ENCODE peak calls at places on chromosomes 3 and 15, in five cellular contexts. T is A549, K is neural progenitor cell, Z is IMR-90, U is PC-3. B is an unnamed sample.

GRCh38 chr3:188446014-188446413 is 292.1 kb downstream of the LPP start:
- DNase-seq in U (no peak), K (no peak), T (no peak), Z (no peak), B (no peak)

GRCh38 chr3:79598594-79598993 is 169.2 kb downstream of the ROBO1 start:
- DNase-seq in K (peak), T (peak), Z (no peak), U (no peak), B (peak)

GRCh38 chr15:78621810-78622402 is 1.1 kb upstream of the CHRNA3 start:
- DNase-seq in T (no peak), Z (no peak), K (no peak), U (no peak), B (no peak)

GRCh38 chr15:82114660-82115059 is 68.8 kb upstream of the MEX3B start:
- DNase-seq in U (no peak), Z (no peak), K (no peak), T (no peak), B (no peak)

GRCh38 chr3:123559040-123559861 is 25.6 kb downstream of the HACD2 start:
- DNase-seq in K (peak), U (peak), T (peak), Z (peak), B (peak)

GRCh38 chr3:151107701-151108100 is 22.2 kb downstream of the MED12L start:
- DNase-seq in Z (no peak), K (peak), U (no peak), T (no peak), B (peak)

GRCh38 chr3:182728248-182728647 is 65.1 kb upstream of the ATP11B start:
- DNase-seq in Z (no peak), U (no peak), T (no peak), K (no peak), B (no peak)

GRCh38 chr3:72892081-72892763 is 4.4 kb downstream of the GXYLT2 start:
- DNase-seq in Z (peak), U (peak), K (no peak), T (no peak), B (peak)

GRCh38 chr3:167450195-167450594 is 23.6 kb downstream of the SERPINI2 start:
- DNase-seq in Z (no peak), T (no peak), K (no peak), U (no peak), B (no peak)

GRCh38 chr3:141303481-141304223 is 64.7 kb upstream of the ZBTB38 start:
- DNase-seq in K (peak), Z (peak), T (peak), U (peak), B (peak)

GRCh38 chr15:88835646-88836045 is 32.4 kb downstream of the ACAN start:
- DNase-seq in T (no peak), Z (peak), K (no peak), U (peak), B (peak)

GRCh38 chr3:155080692-155081091 is 573 bp downstream of the MME start:
- DNase-seq in T (no peak), K (no peak), U (no peak), Z (no peak), B (no peak)

GRCh38 chr15:67148196-67148701 is 82.8 kb downstream of the SMAD3 start:
- DNase-seq in T (peak), K (no peak), U (peak), Z (peak), B (peak)

GRCh38 chr3:15861163-15861562 is 63.4 kb upstream of the ANKRD28 start:
- DNase-seq in T (no peak), U (no peak), K (no peak), Z (no peak), B (no peak)

GRCh38 chr3:12893247-12893646 is 51.9 kb upstream of the RPL32 start:
- DNase-seq in K (no peak), U (peak), T (no peak), Z (no peak), B (no peak)

DNA sequence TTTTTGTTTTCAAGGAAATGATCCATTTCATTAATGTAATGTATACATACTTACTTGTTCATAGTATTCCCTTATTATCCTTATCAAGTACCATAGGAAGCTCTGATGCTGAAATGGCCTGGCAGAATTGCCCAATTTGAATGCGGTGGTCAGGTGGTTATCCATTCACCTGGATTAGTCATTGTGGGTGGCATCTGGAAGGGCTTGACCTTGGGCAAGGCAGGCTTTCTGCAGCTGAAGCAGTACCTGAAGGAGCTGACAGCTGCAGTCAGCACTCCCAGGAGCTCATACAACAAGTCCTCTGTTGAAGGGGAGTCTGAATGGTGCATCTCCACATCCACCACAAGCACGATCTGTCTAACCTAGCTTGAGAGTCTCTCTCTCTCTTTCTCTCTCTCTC is 12.2 kb upstream of the IQCF5 start:
- DNase-seq in U (peak), Z (no peak), K (no peak), T (no peak), B (no peak)
- H3K4me2 ChIP-seq in U (peak), Z (no peak), K (no peak), T (no peak), B (no peak)

GRCh38 chr3:129615751-129616281 is 9.3 kb upstream of the PLXND1 start:
- DNase-seq in K (no peak), U (no peak), Z (no peak), T (no peak), B (no peak)

GRCh38 chr3:129613205-129613740 is 6.8 kb upstream of the PLXND1 start:
- DNase-seq in K (no peak), Z (no peak), U (no peak), T (no peak), B (no peak)

GRCh38 chr3:129614927-129615363 is 8.5 kb upstream of the PLXND1 start:
- DNase-seq in U (no peak), K (no peak), Z (no peak), T (peak), B (no peak)

GRCh38 chr3:129616291-129616690 is 9.8 kb upstream of the PLXND1 start:
- DNase-seq in K (no peak), T (no peak), U (no peak), Z (no peak), B (no peak)

DNA sequence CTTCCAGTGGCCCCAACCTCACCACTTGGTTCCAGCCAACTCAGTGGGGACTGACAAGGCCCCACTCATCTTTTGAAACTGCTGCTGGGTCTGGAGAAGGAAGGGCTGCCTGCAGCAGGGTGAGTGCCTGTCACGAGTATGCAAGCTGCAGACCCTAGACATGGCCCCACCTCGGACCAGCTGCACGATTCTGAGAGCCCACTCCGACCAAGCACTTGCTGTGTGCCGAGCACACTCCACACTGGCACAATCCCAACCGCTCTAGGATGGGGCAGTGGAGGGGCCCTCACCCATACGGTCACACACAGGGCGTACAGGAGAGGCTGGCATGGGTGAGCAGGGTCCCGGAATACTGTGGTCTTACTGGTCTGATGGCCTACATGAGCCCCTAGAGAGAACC is 8.0 kb upstream of the PLXND1 start:
- DNase-seq in K (no peak), U (no peak), T (no peak), Z (no peak), B (no peak)
- H3K4me3 ChIP-seq in K (no peak), U (no peak), T (no peak), Z (no peak), B (no peak)

GRCh38 chr3:177177670-177178295 is 19.5 kb downstream of the TBL1XR1 start:
- DNase-seq in K (no peak), Z (no peak), U (no peak), T (no peak), B (no peak)

GRCh38 chr3:177180506-177180905 is 16.8 kb downstream of the TBL1XR1 start:
- DNase-seq in Z (no peak), K (no peak), T (no peak), U (no peak), B (no peak)

GRCh38 chr3:177181418-177181817 is 15.9 kb downstream of the TBL1XR1 start:
- DNase-seq in K (no peak), T (no peak), Z (no peak), U (no peak), B (no peak)

GRCh38 chr3:177182352-177182751 is 14.9 kb downstream of the TBL1XR1 start:
- DNase-seq in K (no peak), Z (peak), U (no peak), T (no peak), B (no peak)

DNA sequence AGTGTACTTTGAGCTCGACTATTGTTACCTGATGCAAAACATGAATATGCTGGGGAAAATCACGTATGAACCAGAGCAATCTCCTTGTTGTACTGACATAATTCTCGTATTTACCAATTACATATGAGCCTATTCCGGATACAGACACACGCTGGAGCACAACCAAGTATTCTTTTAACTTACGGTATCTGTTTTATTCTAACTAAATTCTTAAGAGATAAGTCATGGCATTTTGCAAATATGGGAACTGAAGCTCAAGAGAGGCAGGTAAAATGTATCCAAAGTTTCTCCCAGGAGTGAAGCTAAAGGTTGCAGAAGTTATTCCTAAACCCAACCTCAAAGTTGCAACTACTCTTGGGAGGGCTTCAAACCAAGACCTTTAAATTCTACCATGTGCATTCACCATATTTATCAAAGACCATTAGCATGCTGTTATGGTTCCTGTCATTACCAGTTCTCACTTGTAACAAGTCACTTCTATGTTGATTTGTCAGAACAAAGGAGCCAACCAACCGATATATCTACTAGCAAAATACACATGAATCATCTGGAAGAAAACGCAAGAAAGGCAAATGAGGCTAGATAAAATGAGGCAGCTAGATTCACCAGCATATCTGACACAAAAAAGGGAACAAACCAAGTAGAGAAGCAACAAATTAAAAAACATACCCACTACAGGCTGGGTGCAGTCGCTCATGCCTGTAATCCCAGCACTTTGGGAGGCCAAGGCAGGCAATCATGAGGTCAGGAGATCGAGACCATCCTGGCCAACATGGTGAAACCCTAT is 17.8 kb downstream of the TBL1XR1 start:
- DNase-seq in Z (no peak), U (no peak), K (no peak), T (no peak), B (no peak)
- H3K4me2 ChIP-seq in Z (no peak), U (no peak), K (no peak), T (no peak), B (no peak)

DNA sequence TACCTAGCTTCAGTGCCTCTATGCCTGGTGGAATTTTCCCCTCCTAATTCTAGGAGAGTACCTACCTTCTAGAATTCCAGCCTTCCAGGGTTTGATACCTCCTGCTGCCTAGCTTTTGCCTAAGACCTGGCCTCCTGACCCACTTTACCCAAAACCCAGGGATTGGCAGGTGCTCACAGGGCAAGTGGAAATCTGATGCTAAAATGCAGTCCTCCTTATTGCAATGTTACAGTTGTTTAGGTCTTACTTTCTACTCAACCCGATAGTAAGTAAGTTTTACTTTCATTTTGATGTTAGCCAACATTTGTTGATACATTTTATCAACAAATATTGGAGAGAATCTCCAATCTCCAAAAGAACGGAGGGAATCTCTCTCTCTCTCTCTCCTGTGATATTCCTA is 275.9 kb downstream of the DOCK3 start:
- DNase-seq in T (no peak), Z (no peak), K (no peak), U (no peak), B (no peak)
- H3K4me3 ChIP-seq in T (no peak), Z (peak), K (no peak), U (no peak), B (peak)

GRCh38 chr15:22936577-22937472 is 43.3 kb downstream of the CYFIP1 start:
- DNase-seq in T (no peak), U (no peak), Z (no peak), K (no peak), B (no peak)
- H3K4me2 ChIP-seq in T (no peak), U (no peak), Z (no peak), K (no peak), B (no peak)

GRCh38 chr3:114635878-114636277 is 342.1 kb downstream of the TIGIT start:
- DNase-seq in K (no peak), U (no peak), T (no peak), Z (no peak), B (no peak)
- H3K4me3 ChIP-seq in K (no peak), U (no peak), T (no peak), Z (no peak), B (no peak)

DNA sequence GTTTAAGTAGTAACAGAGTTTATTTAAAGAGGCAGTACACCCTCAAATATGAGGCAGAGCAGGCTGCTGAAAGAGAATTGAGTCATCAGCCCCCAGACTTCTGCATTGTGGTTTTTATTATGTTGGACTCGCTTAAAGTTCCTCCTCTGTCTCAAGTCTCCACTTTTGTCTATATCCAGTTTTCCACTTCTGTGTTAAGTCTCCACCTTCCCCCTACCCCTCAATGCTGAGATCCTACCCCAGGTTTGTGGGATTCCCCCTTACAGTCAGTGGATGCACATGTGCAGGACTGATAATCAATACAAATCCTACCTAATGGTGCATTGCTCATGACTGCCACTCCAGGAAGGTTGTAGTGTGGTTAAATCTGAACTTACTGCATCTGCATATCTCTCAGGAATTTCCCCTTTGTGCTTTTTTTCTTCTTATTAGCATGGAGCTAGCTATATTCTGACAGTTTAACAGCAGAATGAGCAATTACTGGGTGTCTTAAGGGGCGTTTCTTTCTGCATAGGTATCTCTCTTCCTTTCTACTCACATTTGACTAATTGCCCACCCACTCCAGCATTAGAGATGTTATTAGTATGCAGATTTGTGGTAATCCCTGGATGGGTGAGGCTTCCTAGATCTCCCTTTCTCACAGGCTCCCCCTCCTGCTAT is 11.9 kb upstream of the CD200R1L start:
- DNase-seq in U (no peak), T (no peak), Z (peak), K (no peak), B (peak)
- H3K4me2 ChIP-seq in U (no peak), T (peak), Z (no peak), K (no peak), B (no peak)

GRCh38 chr3:69013256-69014021 is at the start of gene EOGT:
- DNase-seq in K (peak), Z (peak), U (peak), T (peak), B (peak)

GRCh38 chr3:69012836-69013255 is 638 bp downstream of the EOGT start:
- DNase-seq in T (peak), K (peak), U (peak), Z (peak), B (peak)

GRCh38 chr3:69009559-69010410 is 3.7 kb downstream of the EOGT start:
- DNase-seq in T (no peak), Z (peak), U (no peak), K (peak), B (peak)

GRCh38 chr3:69012111-69012835 is 1.2 kb downstream of the EOGT start:
- DNase-seq in T (no peak), U (no peak), K (no peak), Z (peak), B (peak)

DNA sequence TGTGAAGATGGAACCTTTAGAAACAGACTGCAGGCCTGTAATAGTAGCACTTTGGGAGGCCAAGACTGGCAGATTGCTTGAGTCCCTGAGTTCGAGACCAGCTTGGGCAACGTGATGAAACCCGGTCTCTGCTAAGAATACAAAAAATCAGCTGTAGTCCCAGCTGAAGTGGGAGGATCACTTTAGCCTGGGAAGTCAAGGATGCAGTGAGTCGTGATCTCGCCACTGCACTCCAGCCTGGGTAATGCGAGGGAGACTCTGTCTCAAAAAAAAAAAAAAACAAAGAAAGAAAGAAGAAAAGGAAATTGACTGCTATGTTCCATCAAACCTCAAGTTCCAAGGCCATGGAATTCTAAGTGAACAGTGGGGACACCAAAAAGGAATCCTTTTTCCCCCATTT is 2.2 kb downstream of the EOGT start:
- DNase-seq in Z (peak), T (no peak), U (no peak), K (no peak), B (no peak)
- H3K4me3 ChIP-seq in Z (no peak), T (no peak), U (no peak), K (no peak), B (no peak)

B was measured in fibroblast of lung.